ENCODE peak calls at places on chromosomes 4 and X, in four cellular contexts. Q, C, Y and L are unnamed samples.

GRCh38 chr4:26023191-26023972 is 109.4 kb downstream of the SMIM20 start:
- DNase-seq in Q (no peak), C (no peak), Y (no peak), L (no peak)

GRCh38 chrX:70129811-70130210 is 3.4 kb upstream of the IGBP1 start:
- DNase-seq in Q (no peak), C (no peak), Y (no peak), L (no peak)

GRCh38 chrX:140502491-140503229 is 2.2 kb downstream of the SOX3 start:
- DNase-seq in Q (peak; percentile 54), C (no peak), Y (no peak), L (peak; percentile 24)

GRCh38 chr4:120517966-120518365 is 404.6 kb downstream of the PRDM5 start:
- DNase-seq in Q (no peak), C (no peak), Y (no peak), L (peak; percentile 63)

GRCh38 chrX:100673397-100673953 is 29.5 kb downstream of the SRPX2 start:
- DNase-seq in Q (no peak), C (no peak), Y (no peak), L (no peak)

GRCh38 chr4:1501754-1502500 is 95.7 kb upstream of the NKX1-1 start:
- DNase-seq in Q (no peak), C (no peak), Y (no peak), L (peak; percentile 43)

GRCh38 chr4:94689155-94689554 is 68.6 kb upstream of the BMPR1B start:
- DNase-seq in Q (no peak), C (no peak), Y (no peak), L (no peak)

GRCh38 chr4:121950680-121951569 is 935 bp downstream of the TRPC3 start:
- DNase-seq in Q (peak; percentile 39), C (peak; percentile 5), Y (no peak), L (peak; percentile 53)

GRCh38 chr4:141117935-141118334 is 15.3 kb downstream of the RNF150 start:
- DNase-seq in Q (no peak), C (no peak), Y (no peak), L (no peak)

GRCh38 chr4:76108467-76109181 is 34.1 kb downstream of the ART3 start:
- DNase-seq in Q (peak; percentile 6), C (no peak), Y (no peak), L (no peak)